ENCODE peak calls at places on chromosomes 12 and 14, in nine cellular contexts. One of them, this sample, is unnamed.

GRCh38 chr12:948238-948637 is 1.3 kb downstream of the RAD52 start:
- DNase-seq in tibial nerve: no peak
- DNase-seq in WTC11: no peak
- DNase-seq in uterus: no peak
- DNase-seq in endothelial cell: no peak
- DNase-seq in SK-N-SH: no peak
- DNase-seq in progenitor cell of endocrine pancreas: no peak
- DNase-seq in stomach: peak; percentile 18
- DNase-seq in fibroblast of mammary gland: no peak
- DNase-seq in this sample: no peak

GRCh38 chr12:50825372-50825838 is 17.3 kb upstream of the TMPRSS12 start:
- DNase-seq in endothelial cell: no peak
- DNase-seq in uterus: no peak
- DNase-seq in WTC11: no peak
- DNase-seq in SK-N-SH: peak; percentile 36
- DNase-seq in progenitor cell of endocrine pancreas: no peak
- DNase-seq in fibroblast of mammary gland: peak; percentile 82
- DNase-seq in stomach: no peak
- DNase-seq in tibial nerve: no peak
- DNase-seq in this sample: peak; percentile 31

GRCh38 chr14:75182820-75183219 is 6.4 kb upstream of the TMED10 start:
- DNase-seq in SK-N-SH: no peak
- DNase-seq in fibroblast of mammary gland: peak; percentile 61
- DNase-seq in tibial nerve: peak; percentile 48
- DNase-seq in uterus: no peak
- DNase-seq in WTC11: no peak
- DNase-seq in stomach: no peak
- DNase-seq in progenitor cell of endocrine pancreas: no peak
- DNase-seq in endothelial cell: no peak
- DNase-seq in this sample: no peak

GRCh38 chr12:71840226-71840847 is 778 bp downstream of the TBC1D15 start:
- DNase-seq in WTC11: no peak
- DNase-seq in uterus: no peak
- DNase-seq in stomach: no peak
- DNase-seq in progenitor cell of endocrine pancreas: no peak
- DNase-seq in tibial nerve: peak; percentile 11
- DNase-seq in SK-N-SH: peak; percentile 12
- DNase-seq in fibroblast of mammary gland: peak; percentile 93
- DNase-seq in endothelial cell: peak; percentile 7
- DNase-seq in this sample: peak; percentile 46

GRCh38 chr12:49615725-49616124 is 7.6 kb upstream of the PRPF40B start:
- DNase-seq in endothelial cell: no peak
- DNase-seq in stomach: no peak
- DNase-seq in uterus: no peak
- DNase-seq in fibroblast of mammary gland: peak; percentile 30
- DNase-seq in WTC11: no peak
- DNase-seq in progenitor cell of endocrine pancreas: no peak
- DNase-seq in SK-N-SH: no peak
- DNase-seq in tibial nerve: no peak
- DNase-seq in this sample: no peak

GRCh38 chr14:23568021-23568599 is 519 bp upstream of the AP1G2 start:
- DNase-seq in endothelial cell: no peak
- DNase-seq in fibroblast of mammary gland: no peak
- DNase-seq in progenitor cell of endocrine pancreas: no peak
- DNase-seq in SK-N-SH: no peak
- DNase-seq in WTC11: no peak
- DNase-seq in tibial nerve: no peak
- DNase-seq in stomach: no peak
- DNase-seq in uterus: no peak
- DNase-seq in this sample: no peak

GRCh38 chr12:40829738-40830144 is 137.5 kb downstream of the CNTN1 start:
- DNase-seq in WTC11: no peak
- DNase-seq in endothelial cell: no peak
- DNase-seq in SK-N-SH: no peak
- DNase-seq in uterus: no peak
- DNase-seq in stomach: no peak
- DNase-seq in tibial nerve: no peak
- DNase-seq in fibroblast of mammary gland: peak; percentile 4
- DNase-seq in progenitor cell of endocrine pancreas: no peak
- DNase-seq in this sample: peak; percentile 32

GRCh38 chr12:26097046-26097878 is 27.6 kb downstream of the BHLHE41 start:
- DNase-seq in stomach: peak; percentile 68
- DNase-seq in progenitor cell of endocrine pancreas: peak; percentile 71
- DNase-seq in uterus: peak; percentile 72
- DNase-seq in fibroblast of mammary gland: peak; percentile 80
- DNase-seq in WTC11: peak; percentile 65
- DNase-seq in SK-N-SH: peak; percentile 75
- DNase-seq in tibial nerve: peak; percentile 48
- DNase-seq in endothelial cell: peak; percentile 71
- DNase-seq in this sample: peak; percentile 36

GRCh38 chr14:29743566-29743965 is 184.1 kb downstream of the PRKD1 start:
- DNase-seq in progenitor cell of endocrine pancreas: no peak
- DNase-seq in uterus: peak; percentile 39
- DNase-seq in stomach: no peak
- DNase-seq in fibroblast of mammary gland: no peak
- DNase-seq in WTC11: no peak
- DNase-seq in SK-N-SH: no peak
- DNase-seq in tibial nerve: no peak
- DNase-seq in endothelial cell: no peak
- DNase-seq in this sample: no peak

DNA sequence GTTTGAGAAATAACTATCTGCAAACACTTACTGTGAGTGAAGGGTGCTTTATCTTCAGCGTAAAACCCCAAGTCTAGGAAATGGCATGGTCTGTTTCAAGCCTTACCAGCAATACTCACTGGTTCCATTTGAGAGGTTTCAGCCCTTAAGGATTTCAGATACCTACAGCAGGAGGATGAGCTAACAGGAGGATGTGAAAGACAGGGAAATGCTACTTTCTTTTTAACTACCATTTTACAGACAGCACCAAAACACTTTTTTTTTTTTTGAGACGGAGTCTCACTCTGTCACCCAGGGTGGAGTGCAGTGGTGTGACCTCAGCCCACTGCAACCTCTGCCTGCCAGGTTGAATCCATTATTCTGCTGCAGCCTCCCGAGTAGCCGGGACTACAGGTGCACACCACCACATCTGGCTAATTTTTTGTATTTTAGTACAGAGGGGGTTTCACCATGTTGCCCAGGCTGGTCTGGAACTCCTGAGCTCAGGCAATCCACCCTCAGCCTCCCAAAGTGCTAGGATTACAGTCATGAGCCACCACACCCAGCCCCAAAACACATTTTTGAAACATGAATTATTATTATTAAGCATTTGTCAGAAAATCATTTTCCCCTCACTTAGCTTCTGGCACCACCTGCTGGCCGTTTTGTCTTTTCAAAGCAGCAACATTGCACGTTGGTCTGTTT is 4.6 kb downstream of the MTRFR start:
- DNase-seq in endothelial cell: peak; percentile 60
- DNase-seq in stomach: peak; percentile 69
- DNase-seq in tibial nerve: peak; percentile 83
- DNase-seq in fibroblast of mammary gland: peak; percentile 76
- DNase-seq in progenitor cell of endocrine pancreas: peak; percentile 30
- DNase-seq in uterus: peak; percentile 60
- DNase-seq in SK-N-SH: peak; percentile 57
- DNase-seq in WTC11: peak; percentile 63
- DNase-seq in this sample: no peak
- TF ChIP-seq CTCF in endothelial cell: peak; percentile 79
- TF ChIP-seq CTCF in stomach: peak; percentile 81
- TF ChIP-seq CTCF in tibial nerve: peak; percentile 68
- TF ChIP-seq CTCF in fibroblast of mammary gland: peak; percentile 84
- TF ChIP-seq CTCF in progenitor cell of endocrine pancreas: peak; percentile 76
- TF ChIP-seq CTCF in uterus: peak; percentile 71
- TF ChIP-seq CTCF in SK-N-SH: peak; percentile 90
- TF ChIP-seq CTCF in WTC11: peak; percentile 47
- TF ChIP-seq CTCF in this sample: peak; percentile 79

GRCh38 chr14:32825058-32825457 is 113.6 kb upstream of the NPAS3 start:
- DNase-seq in stomach: no peak
- DNase-seq in SK-N-SH: no peak
- DNase-seq in endothelial cell: no peak
- DNase-seq in uterus: no peak
- DNase-seq in progenitor cell of endocrine pancreas: no peak
- DNase-seq in fibroblast of mammary gland: no peak
- DNase-seq in tibial nerve: no peak
- DNase-seq in WTC11: no peak
- DNase-seq in this sample: no peak

GRCh38 chr14:32824195-32824594 is 114.5 kb upstream of the NPAS3 start:
- DNase-seq in fibroblast of mammary gland: no peak
- DNase-seq in uterus: no peak
- DNase-seq in SK-N-SH: no peak
- DNase-seq in stomach: no peak
- DNase-seq in progenitor cell of endocrine pancreas: no peak
- DNase-seq in endothelial cell: no peak
- DNase-seq in WTC11: no peak
- DNase-seq in tibial nerve: no peak
- DNase-seq in this sample: no peak

GRCh38 chr14:32821989-32822653 is 116.6 kb upstream of the NPAS3 start:
- DNase-seq in fibroblast of mammary gland: no peak
- DNase-seq in tibial nerve: no peak
- DNase-seq in SK-N-SH: no peak
- DNase-seq in WTC11: no peak
- DNase-seq in uterus: no peak
- DNase-seq in progenitor cell of endocrine pancreas: no peak
- DNase-seq in endothelial cell: no peak
- DNase-seq in stomach: no peak
- DNase-seq in this sample: no peak

GRCh38 chr14:32820686-32821085 is 118.0 kb upstream of the NPAS3 start:
- DNase-seq in progenitor cell of endocrine pancreas: no peak
- DNase-seq in stomach: no peak
- DNase-seq in fibroblast of mammary gland: no peak
- DNase-seq in tibial nerve: no peak
- DNase-seq in uterus: no peak
- DNase-seq in endothelial cell: no peak
- DNase-seq in WTC11: no peak
- DNase-seq in SK-N-SH: no peak
- DNase-seq in this sample: no peak

GRCh38 chr14:32826404-32827082 is 112.1 kb upstream of the NPAS3 start:
- DNase-seq in progenitor cell of endocrine pancreas: no peak
- DNase-seq in uterus: no peak
- DNase-seq in tibial nerve: no peak
- DNase-seq in WTC11: peak; percentile 17
- DNase-seq in endothelial cell: no peak
- DNase-seq in stomach: no peak
- DNase-seq in SK-N-SH: peak; percentile 25
- DNase-seq in fibroblast of mammary gland: peak; percentile 49
- DNase-seq in this sample: no peak
- TF ChIP-seq CTCF in progenitor cell of endocrine pancreas: no peak
- TF ChIP-seq CTCF in uterus: no peak
- TF ChIP-seq CTCF in tibial nerve: peak; percentile 30
- TF ChIP-seq CTCF in WTC11: no peak
- TF ChIP-seq CTCF in endothelial cell: no peak
- TF ChIP-seq CTCF in stomach: no peak
- TF ChIP-seq CTCF in SK-N-SH: peak; percentile 33
- TF ChIP-seq CTCF in fibroblast of mammary gland: peak; percentile 27
- TF ChIP-seq CTCF in this sample: peak; percentile 30

GRCh38 chr12:53051881-53052412 is 2.1 kb downstream of the TNS2 start:
- DNase-seq in stomach: no peak
- DNase-seq in uterus: peak; percentile 29
- DNase-seq in SK-N-SH: no peak
- DNase-seq in fibroblast of mammary gland: no peak
- DNase-seq in progenitor cell of endocrine pancreas: no peak
- DNase-seq in tibial nerve: no peak
- DNase-seq in endothelial cell: no peak
- DNase-seq in WTC11: no peak
- DNase-seq in this sample: no peak

GRCh38 chr12:53052419-53053222 is 2.8 kb downstream of the TNS2 start:
- DNase-seq in tibial nerve: peak; percentile 94
- DNase-seq in progenitor cell of endocrine pancreas: no peak
- DNase-seq in stomach: peak; percentile 92
- DNase-seq in endothelial cell: no peak
- DNase-seq in fibroblast of mammary gland: peak; percentile 84
- DNase-seq in uterus: peak; percentile 92
- DNase-seq in SK-N-SH: no peak
- DNase-seq in WTC11: no peak
- DNase-seq in this sample: no peak

GRCh38 chr12:53054112-53054878 is 4.4 kb downstream of the TNS2 start:
- DNase-seq in endothelial cell: peak; percentile 88
- DNase-seq in SK-N-SH: peak; percentile 97
- DNase-seq in progenitor cell of endocrine pancreas: peak; percentile 88
- DNase-seq in tibial nerve: peak; percentile 95
- DNase-seq in WTC11: peak; percentile 97
- DNase-seq in fibroblast of mammary gland: peak; percentile 85
- DNase-seq in stomach: peak; percentile 98
- DNase-seq in uterus: peak; percentile 94
- DNase-seq in this sample: no peak

GRCh38 chr12:53051058-53051880 is 1.4 kb downstream of the TNS2 start:
- DNase-seq in SK-N-SH: no peak
- DNase-seq in endothelial cell: no peak
- DNase-seq in fibroblast of mammary gland: peak; percentile 89
- DNase-seq in tibial nerve: peak; percentile 85
- DNase-seq in progenitor cell of endocrine pancreas: no peak
- DNase-seq in uterus: peak; percentile 78
- DNase-seq in stomach: peak; percentile 59
- DNase-seq in WTC11: no peak
- DNase-seq in this sample: peak; percentile 56

DNA sequence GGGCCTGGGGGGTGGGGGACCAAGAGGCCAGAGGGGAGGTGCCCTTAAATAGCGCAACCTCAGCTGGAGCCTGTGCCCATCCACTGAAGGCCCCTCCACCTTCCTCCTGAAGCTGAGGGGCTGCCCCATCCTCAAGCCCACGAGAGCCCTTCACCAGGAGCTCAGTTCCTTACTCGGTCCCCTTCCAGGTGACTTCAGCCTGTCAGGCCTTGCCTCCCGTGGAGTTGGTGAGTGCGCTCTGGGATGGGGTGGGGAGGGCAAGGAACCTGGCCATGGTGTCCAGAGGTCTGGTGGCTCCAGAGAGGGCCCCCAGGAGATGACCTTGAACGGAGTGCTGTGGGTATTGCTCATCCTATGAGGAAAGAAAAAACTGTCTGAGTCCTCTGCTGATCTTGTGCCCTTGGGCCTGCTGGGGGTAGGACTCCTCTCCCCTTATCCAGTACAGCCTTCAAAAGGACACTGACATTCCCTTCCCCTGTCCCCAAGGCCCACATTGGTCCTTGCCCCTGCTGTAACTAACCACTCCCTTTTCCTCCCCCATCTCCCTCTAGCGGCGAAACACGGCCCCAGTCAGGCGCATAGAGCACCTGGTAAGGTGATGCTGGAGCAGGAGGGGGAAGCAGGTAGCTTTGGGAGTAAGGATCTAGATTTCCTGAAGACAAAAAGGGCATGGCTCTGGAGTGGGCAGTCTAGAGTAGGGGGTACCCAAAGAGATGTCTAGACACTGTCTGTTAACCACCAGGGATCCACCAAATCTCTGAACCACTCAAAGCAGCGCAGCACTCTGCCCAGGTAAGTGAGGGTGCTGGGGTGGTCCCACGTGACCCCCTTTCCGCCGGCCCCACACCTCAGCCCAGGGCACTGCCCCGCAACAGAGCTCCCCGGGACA is 3.6 kb downstream of the TNS2 start:
- DNase-seq in stomach: peak; percentile 84
- DNase-seq in endothelial cell: peak; percentile 52
- DNase-seq in WTC11: peak; percentile 91
- DNase-seq in fibroblast of mammary gland: no peak
- DNase-seq in uterus: peak; percentile 57
- DNase-seq in progenitor cell of endocrine pancreas: peak; percentile 73
- DNase-seq in tibial nerve: no peak
- DNase-seq in SK-N-SH: no peak
- DNase-seq in this sample: no peak
- TF ChIP-seq CTCF in stomach: peak; percentile 72
- TF ChIP-seq CTCF in endothelial cell: peak; percentile 61
- TF ChIP-seq CTCF in WTC11: peak; percentile 79
- TF ChIP-seq CTCF in fibroblast of mammary gland: peak; percentile 63
- TF ChIP-seq CTCF in uterus: peak; percentile 63
- TF ChIP-seq CTCF in progenitor cell of endocrine pancreas: peak; percentile 86
- TF ChIP-seq CTCF in tibial nerve: peak; percentile 58
- TF ChIP-seq CTCF in SK-N-SH: peak; percentile 75
- TF ChIP-seq CTCF in this sample: peak; percentile 73

GRCh38 chr14:90816686-90817436 is 631 bp upstream of the TTC7B start:
- DNase-seq in fibroblast of mammary gland: no peak
- DNase-seq in stomach: no peak
- DNase-seq in endothelial cell: no peak
- DNase-seq in uterus: no peak
- DNase-seq in progenitor cell of endocrine pancreas: no peak
- DNase-seq in WTC11: no peak
- DNase-seq in tibial nerve: no peak
- DNase-seq in SK-N-SH: no peak
- DNase-seq in this sample: no peak
- TF ChIP-seq CTCF in fibroblast of mammary gland: no peak
- TF ChIP-seq CTCF in stomach: peak; percentile 2
- TF ChIP-seq CTCF in endothelial cell: no peak
- TF ChIP-seq CTCF in uterus: no peak
- TF ChIP-seq CTCF in progenitor cell of endocrine pancreas: no peak
- TF ChIP-seq CTCF in WTC11: no peak
- TF ChIP-seq CTCF in tibial nerve: no peak
- TF ChIP-seq CTCF in SK-N-SH: no peak
- TF ChIP-seq CTCF in this sample: no peak